ENCODE peak calls at places on chromosomes 2 and 18, in seven cellular contexts. F, T, D, K, Q, Z and S are unnamed samples.

GRCh38 chr2:237765875-237766274 is 32.7 kb upstream of the RBM44 start:
- DNase-seq in F (no peak), T (no peak), D (no peak), K (peak), Q (no peak), Z (no peak), S (no peak)

GRCh38 chr2:152762202-152762601 is 43.8 kb downstream of the ARL6IP6 start:
- DNase-seq in F (no peak), T (no peak), D (no peak), K (peak), Q (no peak), Z (peak), S (no peak)

GRCh38 chr18:63868546-63868945 is 19.0 kb upstream of the SERPINB2 start:
- DNase-seq in F (no peak), T (no peak), D (no peak), K (no peak), Q (no peak), Z (no peak), S (no peak)

GRCh38 chr2:202115385-202116060 is 42.5 kb downstream of the KIAA2012 start:
- DNase-seq in F (no peak), T (no peak), D (no peak), K (peak), Q (no peak), Z (peak), S (no peak)

GRCh38 chr2:23524261-23524706 is 139.3 kb downstream of the KLHL29 start:
- DNase-seq in F (no peak), T (no peak), D (peak), K (peak), Q (no peak), Z (peak), S (no peak)

GRCh38 chr2:200335657-200336056 is 29.2 kb downstream of the SPATS2L start:
- DNase-seq in F (peak), T (no peak), D (no peak), K (no peak), Q (no peak), Z (no peak), S (no peak)

GRCh38 chr2:179486969-179487752 is 222.5 kb upstream of the SESTD1 start:
- DNase-seq in F (no peak), T (no peak), D (no peak), K (no peak), Q (no peak), Z (no peak), S (no peak)

GRCh38 chr2:222709191-222709891 is 37.9 kb downstream of the MOGAT1 start:
- DNase-seq in F (peak), T (no peak), D (peak), K (peak), Q (peak), Z (peak), S (peak)

GRCh38 chr2:165593081-165593480 is 123.6 kb downstream of the CSRNP3 start:
- DNase-seq in F (no peak), T (no peak), D (no peak), K (peak), Q (no peak), Z (no peak), S (no peak)

GRCh38 chr2:211408485-211408884 is 852.1 kb downstream of the CPS1 start:
- DNase-seq in F (peak), T (no peak), D (no peak), K (no peak), Q (no peak), Z (peak), S (no peak)

GRCh38 chr2:49240608-49241007 is 86.3 kb upstream of the FSHR start:
- DNase-seq in F (peak), T (no peak), D (no peak), K (no peak), Q (no peak), Z (no peak), S (no peak)

GRCh38 chr2:125169022-125169763 is 1144.1 kb downstream of the CNTNAP5 start:
- DNase-seq in F (no peak), T (no peak), D (no peak), K (no peak), Q (no peak), Z (peak), S (no peak)

GRCh38 chr2:207264310-207264709 is 98.6 kb upstream of the KLF7 start:
- DNase-seq in F (no peak), T (no peak), D (no peak), K (no peak), Q (no peak), Z (no peak), S (no peak)

GRCh38 chr2:109141727-109142283 is 12.8 kb downstream of the SH3RF3 start:
- DNase-seq in F (no peak), T (no peak), D (no peak), K (no peak), Q (no peak), Z (no peak), S (no peak)

GRCh38 chr2:195563857-195564512 is 93.0 kb upstream of the SLC39A10 start:
- DNase-seq in F (no peak), T (no peak), D (no peak), K (peak), Q (no peak), Z (peak), S (no peak)

DNA sequence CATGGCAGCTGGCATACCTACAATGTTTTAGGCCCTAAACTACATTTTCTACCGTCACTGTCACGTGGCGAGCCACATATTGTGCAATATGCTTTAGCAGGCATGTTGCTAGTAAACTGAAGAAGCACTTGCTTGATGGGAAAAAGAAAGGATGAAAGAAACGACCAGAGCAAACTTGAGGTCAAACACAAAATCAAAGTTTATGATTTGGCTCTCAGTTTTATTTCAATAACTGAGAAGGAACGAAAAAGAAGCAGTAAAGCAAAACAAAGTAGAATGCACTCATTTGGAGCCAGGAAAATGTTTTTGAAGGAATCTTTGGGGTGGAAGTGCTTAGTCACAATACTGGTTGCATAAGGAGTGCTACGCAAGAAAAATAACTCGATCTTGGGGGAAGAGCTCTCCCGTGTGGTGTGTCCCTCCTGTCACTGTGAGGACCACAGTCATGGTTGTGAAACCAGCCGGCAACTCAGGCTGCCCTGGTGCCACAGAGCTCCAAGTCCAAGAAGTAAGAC is 349.8 kb downstream of the RBM43 start:
- DNase-seq in F (peak), T (no peak), D (no peak), K (peak), Q (peak), Z (peak), S (peak)
- TF ChIP-seq CTCF in F (peak), T (no peak), D (no peak), K (peak), Q (no peak), Z (peak), S (no peak)

DNA sequence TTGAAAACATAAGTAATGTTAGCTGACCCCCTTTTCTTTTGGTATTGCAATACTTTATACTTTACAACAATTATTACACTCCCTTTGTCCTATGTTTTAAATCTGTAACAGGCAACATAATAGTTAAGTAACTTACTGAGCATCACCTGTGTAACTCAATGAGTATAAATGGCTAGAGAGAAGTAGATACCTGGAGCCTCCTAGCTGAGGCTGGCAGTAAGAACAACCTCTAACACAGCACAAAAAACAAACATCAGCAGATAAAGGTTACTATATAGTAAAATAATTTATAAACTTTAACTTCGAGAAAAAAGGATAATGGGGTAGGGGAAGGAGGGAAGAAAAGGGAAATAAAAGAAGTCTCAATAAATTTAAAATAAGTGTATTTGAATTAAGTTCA is 73.1 kb upstream of the ST8SIA5 start:
- DNase-seq in F (no peak), T (no peak), D (no peak), K (no peak), Q (no peak), Z (no peak), S (no peak)
- TF ChIP-seq CTCF in F (no peak), T (no peak), D (no peak), K (no peak), Q (no peak), Z (no peak), S (no peak)

GRCh38 chr2:151162185-151162584 is 99.5 kb downstream of the RBM43 start:
- DNase-seq in F (no peak), T (no peak), D (no peak), K (peak), Q (no peak), Z (peak), S (no peak)
- TF ChIP-seq CTCF in F (peak), T (no peak), D (no peak), K (peak), Q (no peak), Z (peak), S (no peak)

GRCh38 chr2:46480562-46480961 is 1.2 kb downstream of the TMEM247 start:
- DNase-seq in F (no peak), T (no peak), D (no peak), K (no peak), Q (no peak), Z (no peak), S (no peak)
- TF ChIP-seq CTCF in F (no peak), T (no peak), D (no peak), K (no peak), Q (no peak), Z (no peak), S (no peak)

DNA sequence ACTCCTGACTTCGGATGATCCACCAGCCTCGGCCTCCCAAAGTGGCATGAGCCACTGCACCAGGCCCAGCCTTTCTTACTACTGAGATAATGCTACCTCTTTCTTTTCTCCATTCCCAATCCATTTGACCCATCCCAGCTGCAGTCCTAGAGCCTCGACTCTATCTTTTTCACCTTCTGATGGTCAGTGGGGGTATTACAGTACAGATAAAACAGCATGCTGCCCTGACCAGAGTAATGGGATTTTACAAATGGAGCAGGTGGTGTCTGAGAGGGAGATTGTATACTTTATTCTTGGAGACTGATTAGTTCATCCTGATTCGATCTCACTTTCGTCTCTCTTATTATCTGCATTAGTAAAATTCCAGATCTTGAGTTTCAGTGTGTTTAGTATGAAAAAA is 238.6 kb upstream of the TNP1 start:
- DNase-seq in F (no peak), T (no peak), D (no peak), K (no peak), Q (no peak), Z (no peak), S (no peak)
- TF ChIP-seq CTCF in F (no peak), T (peak), D (no peak), K (no peak), Q (no peak), Z (no peak), S (no peak)